ENCODE peak calls at places on chromosomes 1 and 21, in seven cellular contexts. N, V, T, G, O, R and F are unnamed samples.

GRCh38 chr1:6108937-6109636 is 63.4 kb downstream of the KCNAB2 start:
- DNase-seq in N (no peak), G (peak; percentile 48), O (peak; percentile 53), V (peak; percentile 42), T (no peak), R (peak; percentile 17), F (peak; percentile 41)

GRCh38 chr1:109517337-109517736 is 7.8 kb upstream of the AMIGO1 start:
- DNase-seq in T (no peak), N (no peak), V (no peak), O (no peak), R (no peak), G (no peak), F (peak; percentile 40)

GRCh38 chr1:30046751-30047150 is 676.6 kb downstream of the MATN1 start:
- DNase-seq in T (no peak), N (no peak), V (no peak), G (no peak), O (no peak), R (no peak), F (no peak)

GRCh38 chr1:177937174-177937770 is 32.6 kb downstream of the SEC16B start:
- DNase-seq in R (no peak), T (no peak), N (no peak), V (no peak), O (no peak), G (no peak), F (no peak)

GRCh38 chr1:231724876-231725647 is 98.5 kb downstream of the DISC1 start:
- DNase-seq in N (no peak), R (no peak), O (peak; percentile 32), V (peak; percentile 49), T (peak; percentile 38), G (peak; percentile 69), F (peak; percentile 10)

GRCh38 chr1:50123071-50123470 is 14.4 kb downstream of the ELAVL4 start:
- DNase-seq in R (no peak), O (no peak), T (no peak), G (no peak), N (no peak), V (no peak), F (no peak)

GRCh38 chr1:23867542-23867952 is 543 bp downstream of the FUCA1 start:
- DNase-seq in R (no peak), T (no peak), N (no peak), V (no peak), O (no peak), G (no peak), F (no peak)

GRCh38 chr1:151830055-151830454 is 1.5 kb downstream of the RORC start:
- DNase-seq in T (no peak), R (no peak), O (no peak), V (no peak), N (no peak), G (no peak), F (no peak)

GRCh38 chr1:172477741-172478140 is 33.9 kb upstream of the PIGC start:
- DNase-seq in T (no peak), N (no peak), O (no peak), G (no peak), V (no peak), R (no peak), F (no peak)

GRCh38 chr1:179115181-179115580 is 33.3 kb downstream of the TOR3A start:
- DNase-seq in N (no peak), G (no peak), O (no peak), V (no peak), R (no peak), T (no peak), F (no peak)

GRCh38 chr1:183070923-183071618 is 47.9 kb downstream of the LAMC1 start:
- DNase-seq in R (no peak), O (no peak), V (no peak), N (no peak), G (no peak), T (peak; percentile 41), F (peak; percentile 88)

GRCh38 chr1:158992787-158993312 is 16.9 kb upstream of the IFI16 start:
- DNase-seq in R (no peak), N (no peak), T (no peak), V (no peak), G (no peak), O (no peak), F (no peak)

GRCh38 chr21:15222711-15223110 is 157.9 kb upstream of the NRIP1 start:
- DNase-seq in R (no peak), G (no peak), V (no peak), T (no peak), N (no peak), O (no peak), F (no peak)

GRCh38 chr1:29312469-29313466 is 76.4 kb downstream of the PTPRU start:
- DNase-seq in N (no peak), R (no peak), T (no peak), V (no peak), G (no peak), O (no peak), F (no peak)

GRCh38 chr1:117567976-117568375 is 37.9 kb upstream of the TENT5C start:
- DNase-seq in T (no peak), O (no peak), N (no peak), V (no peak), G (no peak), R (no peak), F (no peak)